ENCODE peak calls at places on chromosome 13, in four cellular contexts. H, N, V and C are unnamed samples.

GRCh38 chr13:112444001-112444311 is 67.8 kb downstream of the SPACA7 start:
- DNase-seq in H (no peak), N (peak; percentile 90), V (no peak), C (peak; percentile 88)

GRCh38 chr13:41658057-41658642 is 200.8 kb downstream of the RGCC start:
- DNase-seq in H (no peak), N (no peak), V (no peak), C (no peak)

GRCh38 chr13:75021151-75021550 is 460.8 kb downstream of the TBC1D4 start:
- DNase-seq in H (no peak), N (no peak), V (no peak), C (no peak)

GRCh38 chr13:86692291-86692690 is 893.1 kb upstream of the SLITRK6 start:
- DNase-seq in H (no peak), N (no peak), V (no peak), C (no peak)

GRCh38 chr13:35881360-35881759 is 249.8 kb downstream of the DCLK1 start:
- DNase-seq in H (no peak), N (no peak), V (no peak), C (no peak)

GRCh38 chr13:43520331-43520730 is 266.4 kb downstream of the ENOX1 start:
- DNase-seq in H (no peak), N (no peak), V (no peak), C (no peak)

GRCh38 chr13:106139407-106139806 is 396.1 kb downstream of the EFNB2 start:
- DNase-seq in H (no peak), N (no peak), V (no peak), C (no peak)

GRCh38 chr13:20825476-20825875 is 51.7 kb upstream of the EEF1AKMT1 start:
- DNase-seq in H (no peak), N (no peak), V (no peak), C (no peak)

GRCh38 chr13:112859817-112860190 is 109.2 kb upstream of the MCF2L start:
- DNase-seq in H (no peak), N (no peak), V (no peak), C (peak; percentile 59)

GRCh38 chr13:93224545-93224944 is 2.1 kb upstream of the GPC6 start:
- DNase-seq in H (no peak), N (no peak), V (no peak), C (no peak)

GRCh38 chr13:35279500-35279899 is 197.0 kb downstream of the MAB21L1 start:
- DNase-seq in H (no peak), N (peak; percentile 13), V (no peak), C (no peak)

GRCh38 chr13:47146991-47147783 is 250.3 kb upstream of the HTR2A start:
- DNase-seq in H (no peak), N (no peak), V (no peak), C (peak; percentile 38)

GRCh38 chr13:44306401-44307192 is 67.0 kb upstream of the SERP2 start:
- DNase-seq in H (peak; percentile 77), N (peak; percentile 18), V (no peak), C (no peak)

GRCh38 chr13:90918551-90918950 is 428.9 kb upstream of the MIR17HG start:
- DNase-seq in H (no peak), N (no peak), V (no peak), C (no peak)

GRCh38 chr13:47175172-47175806 is 278.4 kb upstream of the HTR2A start:
- DNase-seq in H (no peak), N (no peak), V (no peak), C (no peak)

GRCh38 chr13:50676602-50677001 is 166.9 kb downstream of the DLEU7 start:
- DNase-seq in H (no peak), N (no peak), V (no peak), C (no peak)

GRCh38 chr13:31998131-31998530 is 33.4 kb upstream of the FRY start:
- DNase-seq in H (no peak), N (no peak), V (no peak), C (no peak)

GRCh38 chr13:25172303-25172630 is 179 bp upstream of the AMER2 start:
- DNase-seq in H (no peak), N (no peak), V (no peak), C (no peak)

GRCh38 chr13:20691616-20692015 is 11.9 kb upstream of the IL17D start:
- DNase-seq in H (no peak), N (no peak), V (no peak), C (no peak)

GRCh38 chr13:50224534-50224933 is 209.3 kb downstream of the KCNRG start:
- DNase-seq in H (no peak), N (no peak), V (no peak), C (peak; percentile 51)

GRCh38 chr13:23868521-23868920 is 20.7 kb downstream of the MIPEP start:
- DNase-seq in H (no peak), N (no peak), V (no peak), C (no peak)

GRCh38 chr13:88526186-88526852 is 855.1 kb downstream of the SLITRK5 start:
- DNase-seq in H (no peak), N (no peak), V (no peak), C (no peak)

GRCh38 chr13:33185853-33186252 is 99.7 kb downstream of the STARD13 start:
- DNase-seq in H (no peak), N (no peak), V (no peak), C (no peak)

GRCh38 chr13:80873589-80873988 is 532.7 kb upstream of the SPRY2 start:
- DNase-seq in H (no peak), N (no peak), V (no peak), C (peak; percentile 23)

GRCh38 chr13:105821337-105821736 is 714.1 kb downstream of the EFNB2 start:
- DNase-seq in H (no peak), N (no peak), V (no peak), C (no peak)

GRCh38 chr13:53142301-53142700 is 113.7 kb downstream of the OLFM4 start:
- DNase-seq in H (no peak), N (no peak), V (no peak), C (no peak)

GRCh38 chr13:51267581-51267980 is 45.4 kb downstream of the FAM124A start:
- DNase-seq in H (no peak), N (no peak), V (no peak), C (no peak)

GRCh38 chr13:59823495-59823894 is 340.2 kb downstream of the DIAPH3 start:
- DNase-seq in H (no peak), N (no peak), V (no peak), C (no peak)

GRCh38 chr13:63190742-63191141 is 1775.1 kb upstream of the PCDH20 start:
- DNase-seq in H (no peak), N (no peak), V (no peak), C (no peak)

GRCh38 chr13:29598321-29598720 is 2.8 kb upstream of the SLC7A1 start:
- DNase-seq in H (no peak), N (no peak), V (no peak), C (no peak)

GRCh38 chr13:34412817-34413365 is 529.2 kb upstream of the NBEA start:
- DNase-seq in H (no peak), N (no peak), V (no peak), C (no peak)

GRCh38 chr13:98599502-98600328 is 22.8 kb upstream of the STK24 start:
- DNase-seq in H (no peak), N (no peak), V (no peak), C (no peak)

GRCh38 chr13:98592353-98592740 is 15.4 kb upstream of the STK24 start:
- DNase-seq in H (no peak), N (no peak), V (no peak), C (no peak)

GRCh38 chr13:98595134-98595533 is 18.2 kb upstream of the STK24 start:
- DNase-seq in H (no peak), N (no peak), V (no peak), C (no peak)

GRCh38 chr13:98598043-98598442 is 21.1 kb upstream of the STK24 start:
- DNase-seq in H (no peak), N (no peak), V (no peak), C (no peak)
- TF ChIP-seq CTCF in H (no peak), N (no peak), V (no peak), C (no peak)

DNA sequence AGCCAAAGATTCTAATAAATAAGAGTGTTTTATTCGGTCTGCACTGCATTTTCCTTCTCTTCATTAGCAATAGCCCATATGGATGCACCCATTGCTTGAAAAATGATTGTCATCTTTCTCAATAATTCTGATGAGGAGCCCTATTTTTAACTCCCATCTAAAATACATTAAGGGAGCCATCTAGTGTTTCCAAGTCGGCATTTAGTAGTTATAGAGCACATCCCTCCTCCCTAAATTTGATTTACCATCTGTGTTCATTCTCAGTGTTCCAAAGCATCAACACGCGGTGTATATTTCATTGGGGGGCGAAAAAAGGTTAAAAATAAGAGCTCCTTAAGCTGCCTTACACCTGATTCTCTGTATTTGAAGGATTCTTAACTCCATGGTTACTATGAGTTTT is 119.2 kb upstream of the IPO5 start:
- DNase-seq in H (no peak), N (no peak), V (no peak), C (no peak)
- TF ChIP-seq CTCF in H (no peak), N (no peak), V (no peak), C (no peak)

GRCh38 chr13:85298387-85298924 is 500.8 kb downstream of the SLITRK6 start:
- DNase-seq in H (no peak), N (no peak), V (no peak), C (no peak)
- TF ChIP-seq CTCF in H (no peak), N (no peak), V (no peak), C (no peak)

GRCh38 chr13:99086149-99086868 is 108.4 kb upstream of the DOCK9 start:
- DNase-seq in H (peak; percentile 53), N (peak; percentile 70), V (no peak), C (peak; percentile 83)
- TF ChIP-seq CTCF in H (no peak), N (no peak), V (peak; percentile 9), C (no peak)